ENCODE peak calls at places on chromosomes 3 and 15, in eight cellular contexts. N is substantia nigra; J is heart left ventricle; O is COR-L47; X is cardiac fibroblast; R is Ammon's horn; M is IMR-90; L is activated CD4-positive, alpha-beta T cell treated with anti-CD3 and anti-CD28 coated beads, Interleukin-2, amount 50 U/mL, for 4 hours. G is an unnamed sample.

GRCh38 chr15:41791970-41792637 is 17.8 kb downstream of the MAPKBP1 start:
- DNase-seq in N (no peak), J (no peak), O (no peak), X (no peak), R (no peak), M (no peak), L (no peak), G (no peak)

GRCh38 chr3:34882764-34883163 is 756.6 kb upstream of the ARPP21 start:
- DNase-seq in N (no peak), J (no peak), O (peak), X (peak), R (peak), M (no peak), L (no peak), G (no peak)

GRCh38 chr15:94972314-94972713 is 741.0 kb downstream of the MCTP2 start:
- DNase-seq in N (no peak), J (no peak), O (no peak), X (peak), R (no peak), M (no peak), L (no peak), G (peak)

GRCh38 chr3:94064243-94064642 is 1.4 kb downstream of the NSUN3 start:
- DNase-seq in N (no peak), J (no peak), O (no peak), X (no peak), R (no peak), M (no peak), L (no peak), G (peak)

GRCh38 chr15:31396881-31397560 is 70.4 kb downstream of the KLF13 start:
- DNase-seq in N (no peak), J (peak), O (peak), X (peak), R (peak), M (peak), L (no peak), G (peak)

GRCh38 chr3:112654979-112655378 is 14.0 kb upstream of the CCDC80 start:
- DNase-seq in N (no peak), J (no peak), O (no peak), X (peak), R (no peak), M (no peak), L (no peak), G (no peak)

GRCh38 chr3:168006584-168006983 is 89.1 kb downstream of the GOLIM4 start:
- DNase-seq in N (no peak), J (no peak), O (no peak), X (no peak), R (no peak), M (no peak), L (no peak), G (no peak)

GRCh38 chr3:64732570-64732969 is 44.8 kb upstream of the ADAMTS9 start:
- DNase-seq in N (no peak), J (no peak), O (no peak), X (peak), R (no peak), M (peak), L (no peak), G (peak)

GRCh38 chr3:12148183-12148940 is 10.3 kb downstream of the TIMP4 start:
- DNase-seq in N (no peak), J (peak), O (no peak), X (peak), R (peak), M (no peak), L (no peak), G (peak)